ENCODE peak calls at places on chromosomes 5 and 9, in eight cellular contexts. H is ovary, P is neural crest cell, B is kidney tubule cell, G is D341Med, V is DND-41, O is NCI-H2171 treated with DMSO at 0.1 percent for 48 hours, R is coronary artery. T is an unnamed sample.

GRCh38 chr5:56011835-56012234 is 17.1 kb upstream of the IL6ST start:
- DNase-seq in H (no peak), P (no peak), B (peak; percentile 72), G (no peak), V (no peak), O (no peak), R (no peak), T (peak; percentile 90)

GRCh38 chr5:178740181-178740557 is 9.7 kb upstream of the ZNF354A start:
- DNase-seq in H (no peak), P (no peak), B (no peak), G (no peak), V (no peak), O (no peak), R (no peak), T (no peak)

GRCh38 chr9:85688361-85688760 is 53.4 kb downstream of the AGTPBP1 start:
- DNase-seq in H (no peak), P (no peak), B (no peak), G (no peak), V (no peak), O (no peak), R (no peak), T (no peak)

GRCh38 chr5:179275941-179276837 is 69.1 kb downstream of the ADAMTS2 start:
- DNase-seq in H (peak; percentile 92), P (no peak), B (peak; percentile 93), G (no peak), V (no peak), O (no peak), R (peak; percentile 97), T (peak; percentile 95)

GRCh38 chr5:110442856-110443255 is 283.6 kb downstream of the TMEM232 start:
- DNase-seq in H (no peak), P (no peak), B (no peak), G (no peak), V (no peak), O (no peak), R (no peak), T (no peak)

GRCh38 chr5:129410488-129410887 is 49.6 kb upstream of the ADAMTS19 start:
- DNase-seq in H (no peak), P (no peak), B (no peak), G (no peak), V (no peak), O (no peak), R (no peak), T (no peak)

GRCh38 chr5:104179057-104179456 is 616.5 kb upstream of the NUDT12 start:
- DNase-seq in H (no peak), P (no peak), B (peak; percentile 64), G (peak; percentile 46), V (peak; percentile 7), O (peak; percentile 30), R (no peak), T (peak; percentile 9)

GRCh38 chr9:935348-935965 is 41.0 kb upstream of the DMRT3 start:
- DNase-seq in H (no peak), P (no peak), B (peak; percentile 52), G (no peak), V (no peak), O (peak; percentile 4), R (no peak), T (no peak)

GRCh38 chr5:57680686-57681085 is 198.1 kb upstream of the ACTBL2 start:
- DNase-seq in H (no peak), P (no peak), B (no peak), G (no peak), V (no peak), O (no peak), R (no peak), T (no peak)

GRCh38 chr9:33506626-33507370 is 17.3 kb upstream of the ANKRD18B start:
- DNase-seq in H (no peak), P (no peak), B (peak; percentile 100), G (no peak), V (no peak), O (no peak), R (no peak), T (peak; percentile 98)

GRCh38 chr9:130993303-130994030 is 15.5 kb upstream of the LAMC3 start:
- DNase-seq in H (no peak), P (no peak), B (no peak), G (no peak), V (no peak), O (no peak), R (no peak), T (no peak)

GRCh38 chr5:73443725-73444498 is 4.7 kb downstream of the FOXD1 start:
- DNase-seq in H (no peak), P (peak; percentile 18), B (no peak), G (no peak), V (no peak), O (no peak), R (no peak), T (no peak)

GRCh38 chr9:120436937-120437592 is 142.9 kb downstream of the CDK5RAP2 start:
- DNase-seq in H (no peak), P (no peak), B (no peak), G (no peak), V (no peak), O (no peak), R (no peak), T (no peak)

GRCh38 chr5:15499528-15500325 is at the start of gene FBXL7:
- DNase-seq in H (peak; percentile 81), P (peak; percentile 76), B (peak; percentile 77), G (peak; percentile 62), V (peak; percentile 75), O (no peak), R (peak; percentile 87), T (peak; percentile 60)

GRCh38 chr9:133144142-133144886 is 19.4 kb downstream of the GBGT1 start:
- DNase-seq in H (no peak), P (peak; percentile 76), B (peak; percentile 90), G (peak; percentile 94), V (peak; percentile 85), O (peak; percentile 77), R (no peak), T (no peak)

GRCh38 chr5:83492331-83492730 is 20.8 kb downstream of the VCAN start:
- DNase-seq in H (no peak), P (no peak), B (no peak), G (no peak), V (no peak), O (no peak), R (no peak), T (no peak)

GRCh38 chr5:90571147-90571773 is 12.7 kb downstream of the ADGRV1 start:
- DNase-seq in H (no peak), P (no peak), B (no peak), G (no peak), V (no peak), O (peak; percentile 26), R (no peak), T (no peak)